ENCODE peak calls at places on chromosomes 12 and 14, in six cellular contexts. One of them, this sample, is unnamed.
A peak's percentile ranks its signal among the peaks of the same experiment; 100 is the strongest.

GRCh38 chr14:104235686-104236085 is 97.3 kb downstream of the KIF26A start:
- DNase-seq in A673: no peak
- DNase-seq in pancreas: no peak
- DNase-seq in PC-3: no peak
- DNase-seq in skeletal muscle cell: no peak
- DNase-seq in fibroblast of mammary gland: no peak
- DNase-seq in this sample: no peak

GRCh38 chr14:49986344-49987014 is 93.6 kb downstream of the ARF6 start:
- DNase-seq in PC-3: no peak
- DNase-seq in skeletal muscle cell: no peak
- DNase-seq in A673: no peak
- DNase-seq in fibroblast of mammary gland: peak; percentile 60
- DNase-seq in pancreas: no peak
- DNase-seq in this sample: no peak

GRCh38 chr14:66074546-66074945 is 411.6 kb upstream of the CCDC196 start:
- DNase-seq in pancreas: no peak
- DNase-seq in skeletal muscle cell: no peak
- DNase-seq in fibroblast of mammary gland: no peak
- DNase-seq in A673: no peak
- DNase-seq in PC-3: no peak
- DNase-seq in this sample: no peak

GRCh38 chr14:100135784-100136183 is 23.7 kb downstream of the DEGS2 start:
- DNase-seq in A673: no peak
- DNase-seq in fibroblast of mammary gland: no peak
- DNase-seq in PC-3: no peak
- DNase-seq in pancreas: no peak
- DNase-seq in skeletal muscle cell: no peak
- DNase-seq in this sample: no peak

GRCh38 chr12:18690653-18691052 is 47.2 kb downstream of the PLCZ1 start:
- DNase-seq in fibroblast of mammary gland: peak; percentile 95
- DNase-seq in A673: no peak
- DNase-seq in PC-3: peak; percentile 95
- DNase-seq in pancreas: no peak
- DNase-seq in skeletal muscle cell: peak; percentile 57
- DNase-seq in this sample: peak; percentile 85

GRCh38 chr14:95291859-95292542 is 27.7 kb downstream of the CLMN start:
- DNase-seq in A673: peak; percentile 61
- DNase-seq in PC-3: peak; percentile 85
- DNase-seq in pancreas: peak; percentile 75
- DNase-seq in fibroblast of mammary gland: peak; percentile 96
- DNase-seq in skeletal muscle cell: peak; percentile 52
- DNase-seq in this sample: peak; percentile 88

GRCh38 chr14:67173719-67174118 is 15.5 kb upstream of the GARIN2 start:
- DNase-seq in A673: no peak
- DNase-seq in fibroblast of mammary gland: no peak
- DNase-seq in pancreas: no peak
- DNase-seq in PC-3: no peak
- DNase-seq in skeletal muscle cell: no peak
- DNase-seq in this sample: no peak

GRCh38 chr12:118850244-118850825 is 131.0 kb upstream of the SRRM4 start:
- DNase-seq in skeletal muscle cell: no peak
- DNase-seq in A673: peak; percentile 22
- DNase-seq in fibroblast of mammary gland: no peak
- DNase-seq in PC-3: peak; percentile 46
- DNase-seq in pancreas: peak; percentile 21
- DNase-seq in this sample: peak; percentile 4

GRCh38 chr12:132285991-132286681 is 43.3 kb downstream of the GALNT9 start:
- DNase-seq in pancreas: peak; percentile 57
- DNase-seq in PC-3: peak; percentile 67
- DNase-seq in A673: peak; percentile 65
- DNase-seq in skeletal muscle cell: no peak
- DNase-seq in fibroblast of mammary gland: peak; percentile 26
- DNase-seq in this sample: peak; percentile 51

GRCh38 chr14:99258341-99258781 is 13.6 kb downstream of the BCL11B start:
- DNase-seq in fibroblast of mammary gland: no peak
- DNase-seq in PC-3: no peak
- DNase-seq in skeletal muscle cell: no peak
- DNase-seq in pancreas: no peak
- DNase-seq in A673: no peak
- DNase-seq in this sample: no peak

GRCh38 chr12:69927145-69927544 is 102.1 kb downstream of the MYRFL start:
- DNase-seq in PC-3: no peak
- DNase-seq in skeletal muscle cell: no peak
- DNase-seq in fibroblast of mammary gland: no peak
- DNase-seq in A673: no peak
- DNase-seq in pancreas: no peak
- DNase-seq in this sample: no peak

GRCh38 chr12:123828120-123828519 is 66.0 kb downstream of the DNAH10 start:
- DNase-seq in skeletal muscle cell: no peak
- DNase-seq in fibroblast of mammary gland: no peak
- DNase-seq in A673: no peak
- DNase-seq in pancreas: no peak
- DNase-seq in PC-3: no peak
- DNase-seq in this sample: no peak

GRCh38 chr14:101183376-101184103 is 280.0 kb upstream of the RTL1 start:
- DNase-seq in pancreas: no peak
- DNase-seq in skeletal muscle cell: no peak
- DNase-seq in A673: peak; percentile 11
- DNase-seq in PC-3: no peak
- DNase-seq in fibroblast of mammary gland: no peak
- DNase-seq in this sample: no peak

GRCh38 chr12:21939435-21939834 is 1.8 kb downstream of the ABCC9 start:
- DNase-seq in PC-3: no peak
- DNase-seq in fibroblast of mammary gland: no peak
- DNase-seq in A673: no peak
- DNase-seq in pancreas: no peak
- DNase-seq in skeletal muscle cell: no peak
- DNase-seq in this sample: no peak

GRCh38 chr12:21940549-21940948 is 677 bp downstream of the ABCC9 start:
- DNase-seq in fibroblast of mammary gland: peak; percentile 28
- DNase-seq in PC-3: no peak
- DNase-seq in A673: no peak
- DNase-seq in pancreas: no peak
- DNase-seq in skeletal muscle cell: no peak
- DNase-seq in this sample: no peak

GRCh38 chr12:21942377-21942703 is 1.1 kb upstream of the ABCC9 start:
- DNase-seq in PC-3: no peak
- DNase-seq in fibroblast of mammary gland: no peak
- DNase-seq in pancreas: no peak
- DNase-seq in skeletal muscle cell: no peak
- DNase-seq in A673: no peak
- DNase-seq in this sample: no peak

GRCh38 chr12:21940972-21941521 is at the start of gene ABCC9:
- DNase-seq in PC-3: no peak
- DNase-seq in A673: peak; percentile 15
- DNase-seq in fibroblast of mammary gland: peak; percentile 58
- DNase-seq in skeletal muscle cell: no peak
- DNase-seq in pancreas: peak; percentile 48
- DNase-seq in this sample: peak; percentile 16

GRCh38 chr12:21941522-21942376 is 523 bp upstream of the ABCC9 start:
- DNase-seq in skeletal muscle cell: no peak
- DNase-seq in fibroblast of mammary gland: peak; percentile 69
- DNase-seq in PC-3: no peak
- DNase-seq in pancreas: peak; percentile 62
- DNase-seq in A673: peak; percentile 1
- DNase-seq in this sample: peak; percentile 38
- H3K4me3 ChIP-seq in skeletal muscle cell: peak overlapping the region; percentile 56
- H3K4me3 ChIP-seq in fibroblast of mammary gland: peak overlapping the region; percentile 61
- H3K4me3 ChIP-seq in PC-3: no peak overlapping the region
- H3K4me3 ChIP-seq in pancreas: peak overlapping the region; percentile 40
- H3K4me3 ChIP-seq in A673: no peak overlapping the region
- H3K4me3 ChIP-seq in this sample: peak overlapping the region; percentile 60

GRCh38 chr12:64598831-64599230 is 11.5 kb upstream of the RASSF3 start:
- DNase-seq in skeletal muscle cell: no peak
- DNase-seq in fibroblast of mammary gland: no peak
- DNase-seq in PC-3: no peak
- DNase-seq in A673: no peak
- DNase-seq in pancreas: no peak
- DNase-seq in this sample: no peak
- H3K4me3 ChIP-seq in skeletal muscle cell: no peak overlapping the region
- H3K4me3 ChIP-seq in fibroblast of mammary gland: no peak overlapping the region
- H3K4me3 ChIP-seq in PC-3: no peak overlapping the region
- H3K4me3 ChIP-seq in A673: no peak overlapping the region
- H3K4me3 ChIP-seq in pancreas: no peak overlapping the region
- H3K4me3 ChIP-seq in this sample: no peak overlapping the region

GRCh38 chr12:28215021-28215420 is 24.8 kb downstream of the CCDC91 start:
- DNase-seq in fibroblast of mammary gland: no peak
- DNase-seq in PC-3: no peak
- DNase-seq in pancreas: no peak
- DNase-seq in skeletal muscle cell: no peak
- DNase-seq in A673: no peak
- DNase-seq in this sample: no peak

GRCh38 chr12:28212182-28212581 is 21.9 kb downstream of the CCDC91 start:
- DNase-seq in skeletal muscle cell: no peak
- DNase-seq in PC-3: no peak
- DNase-seq in fibroblast of mammary gland: no peak
- DNase-seq in A673: no peak
- DNase-seq in pancreas: no peak
- DNase-seq in this sample: no peak

GRCh38 chr12:28209782-28210181 is 19.5 kb downstream of the CCDC91 start:
- DNase-seq in fibroblast of mammary gland: peak; percentile 48
- DNase-seq in pancreas: no peak
- DNase-seq in skeletal muscle cell: no peak
- DNase-seq in A673: peak; percentile 24
- DNase-seq in PC-3: peak; percentile 43
- DNase-seq in this sample: no peak
- H3K4me3 ChIP-seq in fibroblast of mammary gland: no peak overlapping the region
- H3K4me3 ChIP-seq in pancreas: no peak overlapping the region
- H3K4me3 ChIP-seq in skeletal muscle cell: no peak overlapping the region
- H3K4me3 ChIP-seq in A673: no peak overlapping the region
- H3K4me3 ChIP-seq in PC-3: no peak overlapping the region
- H3K4me3 ChIP-seq in this sample: no peak overlapping the region

DNA sequence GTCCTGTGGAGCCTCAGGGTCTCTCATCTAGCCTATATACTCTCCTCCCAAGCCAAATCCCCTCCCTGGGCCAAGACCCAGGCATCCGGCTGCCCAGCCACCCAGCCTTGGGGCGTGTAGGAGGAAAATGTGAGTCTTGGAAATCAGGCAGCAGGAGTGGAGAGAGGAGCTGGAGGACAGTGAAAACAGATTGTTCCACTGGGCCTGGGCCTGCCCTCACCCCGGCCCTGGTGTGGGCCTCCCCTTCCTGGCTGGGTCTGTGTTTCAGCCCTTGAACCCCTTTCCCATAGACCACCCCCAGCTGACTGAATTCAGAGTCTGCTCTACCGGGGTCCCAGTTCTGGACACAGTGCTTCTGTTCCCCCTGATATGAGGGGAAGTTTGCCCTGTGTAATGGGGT is 6.7 kb downstream of the ITGA5 start:
- DNase-seq in pancreas: no peak
- DNase-seq in skeletal muscle cell: no peak
- DNase-seq in A673: no peak
- DNase-seq in fibroblast of mammary gland: no peak
- DNase-seq in PC-3: no peak
- DNase-seq in this sample: no peak
- H3K4me3 ChIP-seq in pancreas: no peak overlapping the region
- H3K4me3 ChIP-seq in skeletal muscle cell: no peak overlapping the region
- H3K4me3 ChIP-seq in A673: no peak overlapping the region
- H3K4me3 ChIP-seq in fibroblast of mammary gland: no peak overlapping the region
- H3K4me3 ChIP-seq in PC-3: no peak overlapping the region
- H3K4me3 ChIP-seq in this sample: no peak overlapping the region

GRCh38 chr14:21308132-21308478 is 28.2 kb downstream of the RPGRIP1 start:
- DNase-seq in fibroblast of mammary gland: no peak
- DNase-seq in pancreas: no peak
- DNase-seq in A673: no peak
- DNase-seq in PC-3: peak; percentile 12
- DNase-seq in skeletal muscle cell: no peak
- DNase-seq in this sample: no peak
- H3K4me3 ChIP-seq in fibroblast of mammary gland: no peak overlapping the region
- H3K4me3 ChIP-seq in pancreas: peak overlapping the region; percentile 34
- H3K4me3 ChIP-seq in A673: no peak overlapping the region
- H3K4me3 ChIP-seq in PC-3: no peak overlapping the region
- H3K4me3 ChIP-seq in skeletal muscle cell: no peak overlapping the region
- H3K4me3 ChIP-seq in this sample: peak overlapping the region; percentile 46